ENCODE peak calls at places on chromosomes 7 and 10, in ten cellular contexts. T is heart left ventricle, O is PC-3, X is psoas muscle, Q is left ventricle myocardium inferior, B is PC-9, W is astrocyte of the spinal cord, L is fibroblast of pulmonary artery, F is fibroblast of the aortic adventitia, E is transverse colon. J is an unnamed sample.

GRCh38 chr7:121473645-121474300 is 77.7 kb upstream of the FAM3C start:
- DNase-seq in T (no peak), O (no peak), X (no peak), Q (no peak), B (no peak), W (peak; percentile 10), L (no peak), F (no peak), E (peak; percentile 24), J (no peak)

GRCh38 chr7:7641129-7641663 is 644 bp downstream of the UMAD1 start:
- DNase-seq in T (no peak), O (peak; percentile 8), X (no peak), Q (no peak), B (no peak), W (no peak), L (peak; percentile 25), F (peak; percentile 44), E (peak; percentile 11), J (no peak)

GRCh38 chr7:28409716-28410627 is 2.3 kb upstream of the CREB5 start:
- DNase-seq in T (peak; percentile 72), O (peak; percentile 26), X (peak; percentile 52), Q (peak; percentile 39), B (no peak), W (peak; percentile 40), L (peak; percentile 49), F (peak; percentile 41), E (peak; percentile 18), J (no peak)

GRCh38 chr10:13658864-13659685 is 72.3 kb downstream of the PRPF18 start:
- DNase-seq in T (peak; percentile 80), O (no peak), X (peak; percentile 51), Q (peak; percentile 65), B (no peak), W (no peak), L (no peak), F (no peak), E (no peak), J (no peak)

GRCh38 chr7:134783294-134784069 is 4.0 kb downstream of the CALD1 start:
- DNase-seq in T (no peak), O (no peak), X (no peak), Q (no peak), B (no peak), W (peak; percentile 12), L (peak; percentile 39), F (no peak), E (no peak), J (no peak)

GRCh38 chr7:73995330-73995729 is 32.6 kb upstream of the ELN start:
- DNase-seq in T (peak; percentile 8), O (peak; percentile 13), X (no peak), Q (no peak), B (no peak), W (peak; percentile 83), L (peak; percentile 62), F (peak; percentile 90), E (no peak), J (no peak)

GRCh38 chr7:105990726-105991465 is 27.8 kb downstream of the CDHR3 start:
- DNase-seq in T (no peak), O (no peak), X (no peak), Q (no peak), B (no peak), W (no peak), L (peak; percentile 23), F (peak; percentile 65), E (no peak), J (no peak)

GRCh38 chr7:81574723-81575326 is 195.0 kb downstream of the HGF start:
- DNase-seq in T (no peak), O (no peak), X (no peak), Q (no peak), B (no peak), W (no peak), L (peak; percentile 87), F (peak; percentile 94), E (no peak), J (no peak)

GRCh38 chr7:4129481-4130122 is 552.5 kb upstream of the FOXK1 start:
- DNase-seq in T (peak; percentile 54), O (no peak), X (no peak), Q (no peak), B (no peak), W (no peak), L (no peak), F (no peak), E (no peak), J (no peak)

GRCh38 chr7:66617295-66617694 is 11.4 kb upstream of the KCTD7 start:
- DNase-seq in T (no peak), O (no peak), X (no peak), Q (no peak), B (no peak), W (no peak), L (peak; percentile 52), F (peak; percentile 25), E (no peak), J (no peak)

GRCh38 chr10:122273966-122274545 is 3.0 kb downstream of the BTBD16 start:
- DNase-seq in T (no peak), O (no peak), X (no peak), Q (no peak), B (no peak), W (no peak), L (no peak), F (no peak), E (no peak), J (no peak)

GRCh38 chr10:78211476-78212110 is 177.9 kb downstream of the RPS24 start:
- DNase-seq in T (no peak), O (peak; percentile 92), X (peak; percentile 23), Q (no peak), B (no peak), W (peak; percentile 62), L (peak; percentile 64), F (peak; percentile 77), E (no peak), J (peak; percentile 2)

GRCh38 chr10:48885376-48885775 is 54.3 kb downstream of the LRRC18 start:
- DNase-seq in T (no peak), O (peak; percentile 64), X (no peak), Q (no peak), B (no peak), W (no peak), L (no peak), F (peak; percentile 1), E (no peak), J (no peak)

GRCh38 chr7:99036531-99037175 is 107.3 kb downstream of the SMURF1 start:
- DNase-seq in T (no peak), O (peak; percentile 19), X (peak; percentile 50), Q (no peak), B (no peak), W (peak; percentile 75), L (peak; percentile 44), F (peak; percentile 96), E (no peak), J (peak; percentile 26)

GRCh38 chr7:45061352-45061751 is 27.4 kb downstream of the NACAD start:
- DNase-seq in T (no peak), O (no peak), X (no peak), Q (no peak), B (no peak), W (no peak), L (no peak), F (no peak), E (no peak), J (no peak)
- H3K4me3 ChIP-seq in T (no peak overlapping the region), O (no peak overlapping the region), X (no peak overlapping the region), Q (no peak overlapping the region), B (no peak overlapping the region), W (no peak overlapping the region), L (no peak overlapping the region), F (no peak overlapping the region), E (no peak overlapping the region), J (no peak overlapping the region)

GRCh38 chr7:94350729-94351128 is 44.0 kb upstream of the COL1A2 start:
- DNase-seq in T (no peak), O (no peak), X (no peak), Q (no peak), B (no peak), W (no peak), L (no peak), F (no peak), E (no peak), J (no peak)

GRCh38 chr7:94345907-94346306 is 48.8 kb upstream of the COL1A2 start:
- DNase-seq in T (no peak), O (no peak), X (no peak), Q (no peak), B (no peak), W (no peak), L (no peak), F (no peak), E (no peak), J (no peak)

GRCh38 chr7:94348142-94348541 is 46.6 kb upstream of the COL1A2 start:
- DNase-seq in T (no peak), O (no peak), X (peak; percentile 25), Q (no peak), B (no peak), W (peak; percentile 96), L (peak; percentile 87), F (peak; percentile 99), E (peak; percentile 11), J (peak; percentile 18)

GRCh38 chr7:94338921-94339371 is 55.7 kb upstream of the COL1A2 start:
- DNase-seq in T (no peak), O (peak; percentile 36), X (no peak), Q (no peak), B (no peak), W (peak; percentile 48), L (peak; percentile 28), F (peak; percentile 65), E (no peak), J (no peak)

GRCh38 chr7:94344826-94345225 is 49.9 kb upstream of the COL1A2 start:
- DNase-seq in T (no peak), O (peak; percentile 51), X (no peak), Q (no peak), B (no peak), W (peak; percentile 60), L (peak; percentile 53), F (peak; percentile 59), E (no peak), J (no peak)
- TF ChIP-seq CTCF in T (no peak), O (no peak), X (no peak), Q (no peak), B (no peak), W (no peak), L (no peak), F (no peak), E (no peak), J (no peak)

DNA sequence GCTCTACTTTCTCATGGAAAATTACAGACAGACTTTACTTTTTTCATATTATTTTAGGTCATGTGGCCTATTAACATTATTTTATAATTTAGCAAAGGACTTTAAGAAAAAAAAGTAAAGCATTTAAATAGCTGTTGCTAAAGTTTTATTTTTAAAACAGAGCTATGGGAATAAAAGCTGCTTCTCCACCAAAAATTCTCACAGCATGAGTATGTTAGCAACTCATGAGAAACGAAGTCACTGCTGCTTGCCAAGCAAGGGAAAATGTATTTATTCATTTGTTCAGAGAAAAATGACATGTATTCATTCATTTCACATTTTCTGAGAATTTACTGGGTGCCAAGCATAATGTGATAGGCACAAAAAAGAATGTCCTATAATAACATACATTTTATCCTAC is 5.1 kb downstream of the LRRC72 start:
- DNase-seq in T (no peak), O (no peak), X (no peak), Q (no peak), B (no peak), W (no peak), L (no peak), F (peak; percentile 22), E (no peak), J (no peak)
- H3K4me3 ChIP-seq in T (no peak overlapping the region), O (no peak overlapping the region), X (no peak overlapping the region), Q (no peak overlapping the region), B (no peak overlapping the region), W (no peak overlapping the region), L (no peak overlapping the region), F (no peak overlapping the region), E (no peak overlapping the region), J (no peak overlapping the region)

DNA sequence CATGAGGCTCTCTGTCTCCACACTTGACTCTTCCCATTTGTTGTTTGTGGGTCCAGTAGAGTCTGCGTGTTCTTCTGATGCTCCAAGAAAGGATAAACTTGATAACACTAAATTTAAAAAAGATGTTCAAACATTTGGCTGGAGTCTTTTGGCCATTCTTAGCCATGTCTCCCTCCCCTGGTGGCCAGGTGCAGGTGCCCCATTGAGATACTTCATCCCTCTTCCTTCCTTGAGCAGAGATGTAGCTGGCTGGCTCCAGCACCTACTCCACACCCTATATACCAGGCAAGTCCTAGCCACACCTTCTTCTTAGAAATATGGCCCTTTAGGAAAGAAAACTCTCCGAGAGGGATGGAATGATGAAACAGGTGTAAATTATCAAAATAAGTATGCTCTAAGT is 103.2 kb upstream of the GJD4 start:
- DNase-seq in T (no peak), O (peak; percentile 57), X (no peak), Q (no peak), B (no peak), W (no peak), L (no peak), F (no peak), E (no peak), J (no peak)
- TF ChIP-seq CTCF in T (no peak), O (peak; percentile 93), X (no peak), Q (no peak), B (peak; percentile 46), W (peak; percentile 14), L (peak; percentile 8), F (peak; percentile 4), E (no peak), J (no peak)

J was measured in kidney epithelial cell.